ENCODE peak calls at places on chromosomes 3 and 15, in five cellular contexts. U is dorsolateral prefrontal cortex, X is tibial nerve, J is fibroblast of pulmonary artery, Y is stomach. T is an unnamed sample.

GRCh38 chr3:66991478-66991877 is 6.6 kb upstream of the KBTBD8 start:
- DNase-seq in U (no peak), X (no peak), J (peak; percentile 94), Y (no peak), T (no peak)

GRCh38 chr3:13005301-13005700 is 67.9 kb downstream of the IQSEC1 start:
- DNase-seq in U (no peak), X (no peak), J (no peak), Y (no peak), T (no peak)

GRCh38 chr3:133121471-133121870 is 83.3 kb downstream of the TMEM108 start:
- DNase-seq in U (no peak), X (no peak), J (no peak), Y (no peak), T (no peak)

GRCh38 chr3:192758654-192759053 is 31.3 kb upstream of the FGF12 start:
- DNase-seq in U (no peak), X (no peak), J (no peak), Y (no peak), T (no peak)

GRCh38 chr3:43785551-43785950 is 94.8 kb downstream of the ABHD5 start:
- DNase-seq in U (no peak), X (no peak), J (no peak), Y (no peak), T (no peak)

GRCh38 chr15:68298882-68299381 is 21.4 kb downstream of the FEM1B start:
- DNase-seq in U (no peak), X (no peak), J (no peak), Y (no peak), T (peak; percentile 27)

GRCh38 chr15:32866486-32867312 is 148.9 kb downstream of the GREM1 start:
- DNase-seq in U (no peak), X (no peak), J (no peak), Y (no peak), T (no peak)

GRCh38 chr3:175274474-175275218 is 415.5 kb downstream of the NAALADL2 start:
- DNase-seq in U (no peak), X (no peak), J (no peak), Y (no peak), T (no peak)

GRCh38 chr15:25230442-25230841 is 208.4 kb downstream of the UBE3A start:
- DNase-seq in U (no peak), X (no peak), J (no peak), Y (no peak), T (no peak)

GRCh38 chr3:177905895-177906511 is 630.2 kb upstream of the KCNMB2 start:
- DNase-seq in U (no peak), X (no peak), J (peak; percentile 84), Y (no peak), T (no peak)

GRCh38 chr15:90035095-90035834 is 34.1 kb downstream of the ZNF710 start:
- DNase-seq in U (no peak), X (no peak), J (peak; percentile 60), Y (peak; percentile 83), T (peak; percentile 60)

GRCh38 chr3:99356681-99357080 is 281.7 kb upstream of the COL8A1 start:
- DNase-seq in U (no peak), X (no peak), J (no peak), Y (no peak), T (no peak)

GRCh38 chr3:178823556-178824229 is 247.9 kb downstream of the ZMAT3 start:
- DNase-seq in U (no peak), X (no peak), J (peak; percentile 11), Y (no peak), T (no peak)

GRCh38 chr15:40330368-40330836 is 6.9 kb downstream of the INAFM2 start:
- DNase-seq in U (no peak), X (no peak), J (peak; percentile 83), Y (no peak), T (peak; percentile 90)

GRCh38 chr3:42101048-42101447 is 9.9 kb downstream of the TRAK1 start:
- DNase-seq in U (no peak), X (no peak), J (peak; percentile 86), Y (no peak), T (no peak)

GRCh38 chr3:184235381-184236032 is 6.1 kb downstream of the VWA5B2 start:
- DNase-seq in U (no peak), X (no peak), J (no peak), Y (no peak), T (no peak)

GRCh38 chr15:85421116-85421925 is 40.9 kb downstream of the AKAP13 start:
- DNase-seq in U (no peak), X (no peak), J (peak; percentile 46), Y (no peak), T (no peak)

GRCh38 chr15:57476533-57476975 is 100.2 kb downstream of the CGNL1 start:
- DNase-seq in U (no peak), X (no peak), J (peak; percentile 84), Y (no peak), T (no peak)

GRCh38 chr15:37106490-37107001 is 6.2 kb upstream of the MEIS2 start:
- DNase-seq in U (peak; percentile 54), X (no peak), J (peak; percentile 78), Y (no peak), T (no peak)

GRCh38 chr15:85329561-85330421 is 50.6 kb upstream of the AKAP13 start:
- DNase-seq in U (no peak), X (no peak), J (peak; percentile 51), Y (no peak), T (no peak)

GRCh38 chr3:126512916-126513650 is 4.5 kb downstream of the UROC1 start:
- DNase-seq in U (no peak), X (no peak), J (no peak), Y (no peak), T (no peak)

GRCh38 chr3:31943041-31943440 is 38.0 kb downstream of the OSBPL10 start:
- DNase-seq in U (no peak), X (no peak), J (no peak), Y (no peak), T (no peak)

GRCh38 chr3:31946484-31947081 is 34.5 kb downstream of the OSBPL10 start:
- DNase-seq in U (no peak), X (no peak), J (no peak), Y (no peak), T (no peak)

GRCh38 chr3:31945738-31946052 is 35.4 kb downstream of the OSBPL10 start:
- DNase-seq in U (no peak), X (no peak), J (no peak), Y (no peak), T (no peak)

GRCh38 chr3:31941230-31941632 is 39.8 kb downstream of the OSBPL10 start:
- DNase-seq in U (no peak), X (no peak), J (peak; percentile 69), Y (no peak), T (no peak)

GRCh38 chr3:31942446-31942845 is 38.6 kb downstream of the OSBPL10 start:
- DNase-seq in U (no peak), X (no peak), J (no peak), Y (no peak), T (no peak)
- H3K4me3 ChIP-seq in U (no peak overlapping the region), X (no peak overlapping the region), J (no peak overlapping the region), Y (no peak overlapping the region), T (no peak overlapping the region)

GRCh38 chr3:150411106-150411460 is 3.0 kb downstream of the TSC22D2 start:
- DNase-seq in U (no peak), X (no peak), J (no peak), Y (no peak), T (no peak)

GRCh38 chr3:150412599-150413069 is 4.5 kb downstream of the TSC22D2 start:
- DNase-seq in U (no peak), X (no peak), J (peak; percentile 85), Y (no peak), T (no peak)

GRCh38 chr3:150411971-150412370 is 3.9 kb downstream of the TSC22D2 start:
- DNase-seq in U (no peak), X (no peak), J (peak; percentile 41), Y (no peak), T (no peak)

GRCh38 chr3:150414273-150414672 is 6.2 kb downstream of the TSC22D2 start:
- DNase-seq in U (no peak), X (no peak), J (peak; percentile 47), Y (no peak), T (no peak)

GRCh38 chr3:150414989-150415388 is 6.9 kb downstream of the TSC22D2 start:
- DNase-seq in U (no peak), X (no peak), J (no peak), Y (no peak), T (no peak)
- H3K4me3 ChIP-seq in U (no peak overlapping the region), X (no peak overlapping the region), J (peak overlapping the region; percentile 93), Y (peak overlapping the region; percentile 98), T (no peak overlapping the region)

GRCh38 chr15:41966920-41967465 is 5.4 kb downstream of the EHD4 start:
- DNase-seq in U (no peak), X (no peak), J (no peak), Y (peak; percentile 20), T (no peak)

GRCh38 chr15:41966414-41966812 is 5.9 kb downstream of the EHD4 start:
- DNase-seq in U (no peak), X (no peak), J (no peak), Y (peak; percentile 11), T (no peak)

GRCh38 chr15:41965441-41966413 is 6.6 kb downstream of the EHD4 start:
- DNase-seq in U (no peak), X (no peak), J (no peak), Y (peak; percentile 23), T (no peak)

GRCh38 chr15:41968738-41969137 is 3.6 kb downstream of the EHD4 start:
- DNase-seq in U (no peak), X (no peak), J (no peak), Y (no peak), T (no peak)

DNA sequence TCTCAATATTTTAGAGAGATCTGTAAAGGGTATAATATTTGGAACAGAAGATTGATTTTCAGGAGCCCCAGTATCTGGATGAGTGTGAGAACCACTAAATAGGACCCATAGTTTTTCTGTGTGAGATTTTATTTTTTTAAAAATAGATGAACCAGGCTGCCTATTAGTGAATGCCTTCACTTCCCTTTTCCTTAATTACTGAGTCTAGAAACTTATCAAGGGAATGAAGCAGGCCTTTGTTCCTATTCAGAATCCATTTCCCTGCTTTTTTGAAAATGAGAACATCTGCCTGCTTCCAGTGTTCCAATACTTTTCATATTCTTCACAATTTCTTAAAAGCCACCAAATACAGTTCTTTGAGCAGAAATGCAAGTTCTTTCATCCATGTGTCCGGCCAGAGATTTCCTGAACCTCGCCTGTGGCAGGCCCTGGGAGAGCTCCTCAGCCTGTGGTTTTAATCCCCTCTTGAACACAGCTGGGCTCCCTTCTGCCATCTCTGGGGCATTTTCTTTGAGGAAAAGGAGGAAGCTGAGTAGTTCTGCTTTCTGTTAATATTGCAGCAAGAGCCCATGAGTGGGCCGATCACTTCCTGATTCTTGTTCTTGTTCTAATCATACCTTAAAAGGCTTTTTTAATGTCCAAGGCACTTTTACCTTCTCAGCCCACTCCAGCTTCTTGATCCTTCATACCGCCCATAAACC is 4.7 kb downstream of the EHD4 start:
- DNase-seq in U (no peak), X (no peak), J (peak; percentile 73), Y (peak; percentile 27), T (peak; percentile 60)
- H3K4me3 ChIP-seq in U (no peak overlapping the region), X (no peak overlapping the region), J (no peak overlapping the region), Y (no peak overlapping the region), T (no peak overlapping the region)

GRCh38 chr3:97821810-97822775 is at the start of gene CRYBG3:
- DNase-seq in U (peak; percentile 60), X (peak; percentile 69), J (peak; percentile 81), Y (peak; percentile 84), T (peak; percentile 80)

GRCh38 chr3:97823081-97823480 is 1.3 kb downstream of the CRYBG3 start:
- DNase-seq in U (no peak), X (no peak), J (no peak), Y (no peak), T (no peak)

GRCh38 chr3:97825101-97825500 is 3.3 kb downstream of the CRYBG3 start:
- DNase-seq in U (no peak), X (no peak), J (peak; percentile 56), Y (no peak), T (no peak)

GRCh38 chr3:97821413-97821809 is 400 bp upstream of the CRYBG3 start:
- DNase-seq in U (peak; percentile 39), X (peak; percentile 12), J (peak; percentile 57), Y (peak; percentile 45), T (peak; percentile 56)

GRCh38 chr3:97823503-97824004 is 1.7 kb downstream of the CRYBG3 start:
- DNase-seq in U (no peak), X (no peak), J (no peak), Y (no peak), T (no peak)
- H3K4me3 ChIP-seq in U (peak overlapping the region; percentile 76), X (peak overlapping the region; percentile 81), J (peak overlapping the region; percentile 81), Y (peak overlapping the region; percentile 78), T (no peak overlapping the region)

T was measured in lung.